ENCODE peak calls at places on chromosome 10, in nine cellular contexts. J, L, I, P, B, X, C, T and W are unnamed samples. For H3K4me1, the result is how much of the 10 kb centered on the place peaks cover.

GRCh38 chr10:71134732-71135211 is 77.6 kb upstream of the UNC5B start:
- DNase-seq in J (no peak), L (no peak), I (no peak), P (no peak), B (peak), X (peak), C (no peak), T (no peak), W (no peak)

GRCh38 chr10:100024741-100025140 is 15.0 kb upstream of the DNMBP start:
- DNase-seq in J (no peak), L (no peak), I (no peak), P (no peak), B (no peak), X (no peak), C (no peak), T (no peak), W (no peak)

GRCh38 chr10:620417-620816 is 69.1 kb downstream of the DIP2C start:
- DNase-seq in J (no peak), L (peak), I (no peak), P (no peak), B (no peak), X (no peak), C (no peak), T (no peak), W (no peak)

GRCh38 chr10:98391065-98391464 is 23.9 kb downstream of the PYROXD2 start:
- DNase-seq in J (no peak), L (no peak), I (no peak), P (no peak), B (no peak), X (no peak), C (no peak), T (no peak), W (no peak)

GRCh38 chr10:46523881-46524470 is 32.5 kb downstream of the GPRIN2 start:
- DNase-seq in J (no peak), L (no peak), I (no peak), P (peak), B (no peak), X (no peak), C (peak), T (peak), W (no peak)

GRCh38 chr10:104435822-104436221 is 82.2 kb downstream of the CFAP58 start:
- DNase-seq in J (no peak), L (no peak), I (no peak), P (no peak), B (no peak), X (no peak), C (no peak), T (peak), W (no peak)

GRCh38 chr10:27153855-27154198 is 357 bp downstream of the YME1L1 start:
- DNase-seq in J (no peak), L (peak), I (peak), P (peak), B (peak), X (no peak), C (no peak), T (peak), W (peak)

GRCh38 chr10:113261806-113262205 is 291.0 kb upstream of the HABP2 start:
- DNase-seq in J (no peak), L (no peak), I (no peak), P (no peak), B (no peak), X (no peak), C (no peak), T (no peak), W (no peak)

GRCh38 chr10:12512292-12513002 is 163.1 kb downstream of the CAMK1D start:
- DNase-seq in J (no peak), L (no peak), I (no peak), P (peak), B (no peak), X (no peak), C (no peak), T (no peak), W (no peak)

GRCh38 chr10:111076191-111076681 is 593 bp upstream of the ADRA2A start:
- DNase-seq in J (no peak), L (no peak), I (peak), P (peak), B (peak), X (peak), C (no peak), T (peak), W (peak)

GRCh38 chr10:63523015-63523414 is 1.8 kb downstream of the REEP3 start:
- DNase-seq in J (no peak), L (no peak), I (no peak), P (no peak), B (no peak), X (no peak), C (no peak), T (no peak), W (no peak)

GRCh38 chr10:130340816-130341215 is 204.6 kb downstream of the GLRX3 start:
- DNase-seq in J (no peak), L (no peak), I (no peak), P (no peak), B (no peak), X (no peak), C (no peak), T (no peak), W (no peak)

GRCh38 chr10:100579691-100580090 is 43.9 kb downstream of the HIF1AN start:
- DNase-seq in J (no peak), L (no peak), I (no peak), P (no peak), B (no peak), X (no peak), C (no peak), T (no peak), W (no peak)

GRCh38 chr10:113475381-113475807 is 77.5 kb upstream of the HABP2 start:
- DNase-seq in J (peak), L (no peak), I (no peak), P (peak), B (peak), X (no peak), C (no peak), T (peak), W (no peak)

GRCh38 chr10:7412482-7413251 is 1.8 kb upstream of the SFMBT2 start:
- DNase-seq in J (no peak), L (no peak), I (peak), P (peak), B (peak), X (peak), C (peak), T (peak), W (no peak)

GRCh38 chr10:125127986-125128385 is 32.4 kb downstream of the CTBP2 start:
- DNase-seq in J (no peak), L (no peak), I (no peak), P (no peak), B (no peak), X (no peak), C (no peak), T (no peak), W (no peak)

GRCh38 chr10:118594392-118595063 is 920 bp downstream of the PRLHR start:
- DNase-seq in J (no peak), L (no peak), I (peak), P (peak), B (peak), X (peak), C (no peak), T (peak), W (no peak)

GRCh38 chr10:12350925-12351324 is 1.6 kb downstream of the CAMK1D start:
- DNase-seq in J (no peak), L (no peak), I (no peak), P (no peak), B (no peak), X (no peak), C (no peak), T (no peak), W (no peak)

GRCh38 chr10:11950325-11951018 is 92.1 kb downstream of the UPF2 start:
- DNase-seq in J (no peak), L (no peak), I (no peak), P (no peak), B (no peak), X (no peak), C (no peak), T (no peak), W (no peak)

GRCh38 chr10:50618624-50619023 is 5.1 kb downstream of the SGMS1 start:
- DNase-seq in J (no peak), L (no peak), I (no peak), P (no peak), B (no peak), X (no peak), C (no peak), T (no peak), W (no peak)
- H3K4me1 ChIP-seq in J (under half), L (under half), I (under half), P (under half), B (under half), X (under half), C (under half), T (under half), W (under half)

DNA sequence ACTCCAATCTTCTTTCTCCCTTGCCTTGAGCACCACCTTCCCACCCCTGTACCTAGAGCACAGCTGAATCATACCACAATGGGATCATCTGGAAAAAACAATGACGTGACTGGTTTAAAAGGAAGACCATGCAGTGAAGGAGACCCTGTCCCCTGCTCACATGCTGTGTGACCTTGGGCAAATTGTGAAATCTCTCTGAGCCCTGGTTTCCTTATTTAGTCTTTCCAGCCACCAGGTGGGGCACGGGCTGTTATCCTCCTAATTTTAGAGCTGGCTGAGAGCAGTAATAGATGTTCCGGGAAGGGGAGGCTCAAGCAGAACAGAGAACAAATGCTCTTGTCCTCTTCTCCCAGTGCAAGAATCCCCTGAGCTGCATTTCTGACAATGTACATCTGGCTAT is 198.3 kb downstream of the RPS24 start:
- DNase-seq in J (no peak), L (no peak), I (peak), P (no peak), B (peak), X (peak), C (no peak), T (peak), W (no peak)
- H3K27ac ChIP-seq in J (no peak), L (no peak), I (no peak), P (no peak), B (no peak), X (no peak), C (no peak), T (no peak), W (no peak)

GRCh38 chr10:69323622-69324021 is 45.3 kb downstream of the HK1 start:
- DNase-seq in J (no peak), L (no peak), I (no peak), P (no peak), B (no peak), X (no peak), C (no peak), T (no peak), W (no peak)

GRCh38 chr10:69321037-69321715 is 42.9 kb downstream of the HK1 start:
- DNase-seq in J (no peak), L (peak), I (no peak), P (no peak), B (no peak), X (no peak), C (no peak), T (peak), W (no peak)

GRCh38 chr10:69319911-69320316 is 41.6 kb downstream of the HK1 start:
- DNase-seq in J (no peak), L (peak), I (no peak), P (no peak), B (no peak), X (no peak), C (no peak), T (no peak), W (no peak)

GRCh38 chr10:69320521-69320920 is 42.2 kb downstream of the HK1 start:
- DNase-seq in J (no peak), L (no peak), I (no peak), P (no peak), B (no peak), X (no peak), C (no peak), T (no peak), W (no peak)

GRCh38 chr10:69321865-69322264 is 43.6 kb downstream of the HK1 start:
- DNase-seq in J (no peak), L (peak), I (no peak), P (peak), B (no peak), X (no peak), C (no peak), T (no peak), W (no peak)
- H3K4me1 ChIP-seq in J (under half), L (half or more), I (under half), P (under half), B (under half), X (under half), C (under half), T (under half), W (under half)

DNA sequence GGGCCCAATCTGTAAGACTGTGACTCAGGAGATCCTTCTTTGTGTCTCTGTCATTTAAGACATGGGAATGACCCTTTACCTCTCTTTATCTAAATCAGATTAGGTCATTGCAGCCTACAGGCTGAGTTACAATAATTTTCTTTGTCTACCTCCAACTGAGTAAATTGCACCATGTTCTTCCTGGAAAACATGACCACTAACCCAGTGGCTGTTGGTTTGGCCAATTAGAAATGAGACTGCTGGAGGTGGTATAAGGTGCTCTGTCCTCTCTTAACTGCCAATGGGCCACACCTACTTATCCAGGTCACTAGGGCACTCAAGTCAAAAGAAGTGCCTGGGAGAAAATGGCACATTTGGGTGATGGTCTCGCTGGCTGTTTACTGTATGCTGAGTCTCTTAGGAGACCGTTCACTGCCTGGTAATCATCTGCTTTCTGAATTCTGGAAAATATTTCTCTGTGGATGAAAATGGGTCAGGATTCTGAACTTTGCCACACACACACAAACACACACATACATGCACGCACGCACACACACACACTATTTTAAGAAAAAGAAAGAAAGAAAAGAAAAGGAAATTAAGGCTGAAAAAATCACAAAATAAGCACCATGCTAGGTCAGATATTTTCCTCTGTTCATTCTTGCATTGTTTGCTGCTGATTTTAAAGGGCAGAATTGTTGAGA is 16.4 kb downstream of the STAMBPL1 start:
- DNase-seq in J (no peak), L (no peak), I (no peak), P (no peak), B (no peak), X (no peak), C (no peak), T (no peak), W (no peak)
- H3K27ac ChIP-seq in J (peak), L (peak), I (peak), P (peak), B (no peak), X (no peak), C (no peak), T (peak), W (no peak)

GRCh38 chr10:72330059-72330426 is 24.7 kb downstream of the DNAJB12 start:
- DNase-seq in J (no peak), L (no peak), I (no peak), P (no peak), B (no peak), X (no peak), C (no peak), T (no peak), W (no peak)

GRCh38 chr10:72332423-72333110 is 22.2 kb downstream of the DNAJB12 start:
- DNase-seq in J (no peak), L (no peak), I (no peak), P (no peak), B (no peak), X (no peak), C (no peak), T (no peak), W (no peak)

GRCh38 chr10:72333111-72334012 is 21.4 kb downstream of the DNAJB12 start:
- DNase-seq in J (no peak), L (no peak), I (no peak), P (no peak), B (no peak), X (no peak), C (no peak), T (no peak), W (no peak)

GRCh38 chr10:72329290-72330058 is 25.2 kb downstream of the DNAJB12 start:
- DNase-seq in J (no peak), L (peak), I (no peak), P (no peak), B (no peak), X (no peak), C (no peak), T (no peak), W (no peak)

GRCh38 chr10:72331575-72332422 is 22.9 kb downstream of the DNAJB12 start:
- DNase-seq in J (peak), L (peak), I (peak), P (peak), B (peak), X (peak), C (peak), T (peak), W (peak)
- H3K4me1 ChIP-seq in J (under half), L (half or more), I (half or more), P (under half), B (under half), X (under half), C (half or more), T (under half), W (under half)

DNA sequence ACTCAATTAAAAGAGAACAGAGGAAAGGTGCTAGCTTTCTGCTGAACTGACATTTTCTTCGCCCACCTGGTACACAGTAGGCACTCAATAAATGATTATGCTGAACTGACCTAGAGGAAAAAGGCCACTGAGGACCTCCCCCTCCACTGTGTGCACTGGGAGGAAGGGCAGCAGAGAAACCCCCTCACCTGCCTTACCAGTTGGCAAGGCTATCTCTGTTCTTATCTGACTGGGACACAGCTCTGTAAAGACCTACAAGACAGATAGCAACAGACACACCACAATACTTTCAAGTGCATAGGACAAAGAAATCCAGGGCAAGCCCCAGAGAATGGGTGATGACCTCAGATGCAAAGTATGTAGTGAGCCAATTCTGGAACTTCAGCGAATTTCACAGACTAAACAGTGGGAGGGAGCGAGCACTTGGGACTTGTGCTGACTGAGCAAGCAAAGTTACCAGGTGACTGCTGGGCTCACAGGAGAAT is 30.4 kb downstream of the PDLIM1 start:
- DNase-seq in J (no peak), L (no peak), I (peak), P (peak), B (peak), X (no peak), C (no peak), T (peak), W (peak)
- H3K27ac ChIP-seq in J (peak), L (no peak), I (peak), P (peak), B (peak), X (no peak), C (peak), T (peak), W (peak)